ENCODE peak calls at places on chromosomes 1 and 21, in five cellular contexts. R, B, T, D and Q are unnamed samples.

GRCh38 chr1:96927125-96927524 is 205.5 kb downstream of the PTBP2 start:
- DNase-seq in B (no peak), R (peak; percentile 14), D (no peak), T (no peak), Q (no peak)

GRCh38 chr1:230087034-230087721 is 20.1 kb downstream of the GALNT2 start:
- DNase-seq in B (no peak), D (no peak), T (no peak), R (no peak), Q (no peak)

GRCh38 chr1:58548381-58548780 is 1.9 kb upstream of the OMA1 start:
- DNase-seq in B (no peak), T (no peak), D (no peak), R (no peak), Q (no peak)

GRCh38 chr1:234743866-234744581 is 134.0 kb upstream of the IRF2BP2 start:
- DNase-seq in T (peak; percentile 19), D (no peak), R (peak; percentile 90), B (no peak), Q (no peak)

GRCh38 chr1:150062113-150062512 is 5.5 kb upstream of the VPS45 start:
- DNase-seq in T (no peak), B (no peak), R (no peak), D (no peak), Q (no peak)

GRCh38 chr1:66559517-66559916 is 25.6 kb downstream of the SGIP1 start:
- DNase-seq in T (no peak), B (no peak), R (no peak), D (no peak), Q (no peak)

GRCh38 chr1:202010042-202011015 is at the start of gene ELF3:
- DNase-seq in D (no peak), R (peak; percentile 95), T (peak; percentile 90), B (no peak), Q (peak; percentile 100)

GRCh38 chr1:117110774-117111173 is 10.8 kb downstream of the TRIM45 start:
- DNase-seq in B (no peak), T (no peak), D (no peak), R (no peak), Q (no peak)

GRCh38 chr1:14871569-14871968 is 273.1 kb downstream of the KAZN start:
- DNase-seq in R (no peak), D (no peak), T (no peak), B (no peak), Q (no peak)

GRCh38 chr1:229433364-229434004 is 410 bp downstream of the ACTA1 start:
- DNase-seq in B (no peak), R (no peak), T (no peak), D (peak; percentile 59), Q (no peak)

GRCh38 chr1:26696191-26696644 is 403 bp downstream of the ARID1A start:
- DNase-seq in R (no peak), D (no peak), B (no peak), T (peak; percentile 76), Q (no peak)

GRCh38 chr1:58231204-58231603 is 315.3 kb downstream of the OMA1 start:
- DNase-seq in B (no peak), D (no peak), T (no peak), R (no peak), Q (no peak)

GRCh38 chr1:180920702-180921101 is 8.0 kb downstream of the KIAA1614 start:
- DNase-seq in D (no peak), R (no peak), T (no peak), B (no peak), Q (no peak)

GRCh38 chr1:103513720-103514119 is 11.8 kb upstream of the RNPC3 start:
- DNase-seq in D (no peak), R (no peak), T (no peak), B (no peak), Q (no peak)

GRCh38 chr1:160211010-160211790 is 6.0 kb downstream of the PEA15 start:
- DNase-seq in R (peak; percentile 67), B (no peak), D (no peak), T (no peak), Q (no peak)

GRCh38 chr1:109904105-109904817 is 6.4 kb upstream of the CSF1 start:
- DNase-seq in R (no peak), B (no peak), T (no peak), D (no peak), Q (no peak)

GRCh38 chr1:21764615-21765423 is 18.1 kb downstream of the USP48 start:
- DNase-seq in B (peak; percentile 91), R (peak; percentile 44), D (peak; percentile 67), T (no peak), Q (peak; percentile 69)

GRCh38 chr1:53733975-53734649 is 4.9 kb downstream of the GLIS1 start:
- DNase-seq in R (no peak), T (no peak), B (no peak), D (no peak), Q (no peak)

GRCh38 chr1:84442256-84442655 is 36.8 kb upstream of the RPF1 start:
- DNase-seq in D (no peak), B (no peak), R (peak; percentile 6), T (no peak), Q (peak; percentile 79)

GRCh38 chr1:93690921-93691789 is 9.5 kb upstream of the BCAR3 start:
- DNase-seq in B (no peak), T (no peak), R (peak; percentile 45), D (no peak), Q (peak; percentile 74)

GRCh38 chr1:23371987-23372386 is 2.4 kb upstream of the ZNF436 start:
- DNase-seq in D (no peak), T (no peak), B (no peak), R (peak; percentile 36), Q (no peak)

GRCh38 chr1:118360817-118361216 is 175.8 kb upstream of the SPAG17 start:
- DNase-seq in B (no peak), D (no peak), R (no peak), T (no peak), Q (no peak)

GRCh38 chr21:42377211-42377950 is 11.0 kb upstream of the TFF1 start:
- DNase-seq in D (no peak), B (no peak), R (no peak), T (peak; percentile 41), Q (no peak)

DNA sequence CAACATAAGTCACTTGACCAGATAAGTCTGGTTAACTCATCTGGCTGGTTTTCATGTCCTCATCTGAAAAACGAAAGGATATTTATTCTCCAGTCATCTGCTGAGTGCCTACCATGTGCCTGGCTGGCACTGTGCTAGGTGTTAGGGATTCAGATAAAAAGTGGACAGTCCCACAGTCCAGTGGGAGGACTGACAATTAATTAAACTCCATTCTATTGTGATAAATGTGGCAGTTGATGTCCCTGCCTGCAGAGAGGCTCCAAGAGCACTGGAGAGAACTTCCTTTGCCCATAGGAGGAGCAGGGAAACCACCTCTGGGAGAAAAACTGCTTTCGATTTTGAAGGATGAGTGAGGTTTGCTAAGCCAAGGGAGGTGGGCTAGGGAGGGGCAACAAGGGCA is 5.4 kb downstream of the NUAK2 start:
- DNase-seq in T (no peak), D (no peak), R (no peak), B (no peak), Q (peak; percentile 54)
- H3K4me1 ChIP-seq in T (peaks cover 74% of the 10 kb centered on the region), D (peaks cover 60% of the 10 kb centered on the region), R (peaks cover 84% of the 10 kb centered on the region), B (peaks cover 49% of the 10 kb centered on the region), Q (peaks cover 18% of the 10 kb centered on the region)

GRCh38 chr1:1906185-1907097 is 8.6 kb upstream of the CALML6 start:
- DNase-seq in R (peak; percentile 92), T (peak; percentile 91), D (peak; percentile 93), B (peak; percentile 89), Q (peak; percentile 84)

GRCh38 chr1:1907098-1907736 is 7.8 kb upstream of the CALML6 start:
- DNase-seq in T (peak; percentile 65), R (no peak), B (peak; percentile 26), D (peak; percentile 59), Q (no peak)

GRCh38 chr1:1910651-1911389 is 4.2 kb upstream of the CALML6 start:
- DNase-seq in D (peak; percentile 51), B (peak; percentile 16), R (no peak), T (no peak), Q (no peak)

GRCh38 chr1:1910033-1910465 is 5.0 kb upstream of the CALML6 start:
- DNase-seq in R (no peak), B (peak; percentile 16), T (no peak), D (no peak), Q (no peak)

DNA sequence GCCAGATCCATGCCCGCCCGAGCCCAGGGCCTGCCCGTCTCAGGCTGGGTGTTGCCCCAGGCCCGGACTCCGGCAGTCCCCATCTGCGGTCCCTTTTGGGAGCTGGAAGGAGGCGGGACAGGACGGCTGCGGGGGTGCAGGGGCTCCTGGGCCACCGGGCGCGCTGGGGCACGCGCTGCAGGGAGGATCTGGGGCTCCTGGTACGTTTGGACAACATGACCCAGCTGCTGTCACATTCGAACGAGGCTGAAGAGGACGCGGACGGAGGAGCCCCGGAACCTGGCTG is 6.6 kb upstream of the CALML6 start:
- DNase-seq in D (peak; percentile 70), B (peak; percentile 44), T (no peak), R (no peak), Q (peak; percentile 37)
- H3K4me3 ChIP-seq in D (peak overlapping the region; percentile 88), B (peak overlapping the region; percentile 76), T (peak overlapping the region; percentile 71), R (peak overlapping the region; percentile 77), Q (peak overlapping the region; percentile 81)

GRCh38 chr21:14528815-14529214 is 17.3 kb downstream of the SAMSN1 start:
- DNase-seq in B (no peak), T (no peak), R (no peak), D (no peak), Q (no peak)

GRCh38 chr21:14527690-14528652 is 18.1 kb downstream of the SAMSN1 start:
- DNase-seq in D (no peak), T (no peak), B (no peak), R (no peak), Q (no peak)

GRCh38 chr21:14530574-14530973 is 15.5 kb downstream of the SAMSN1 start:
- DNase-seq in D (no peak), R (no peak), T (no peak), B (no peak), Q (no peak)

GRCh38 chr21:14526199-14526598 is 19.9 kb downstream of the SAMSN1 start:
- DNase-seq in R (no peak), T (no peak), D (no peak), B (no peak), Q (no peak)

GRCh38 chr21:14526816-14527689 is 19.1 kb downstream of the SAMSN1 start:
- DNase-seq in B (no peak), T (no peak), R (no peak), D (no peak), Q (no peak)
- H3K27ac ChIP-seq in B (no peak overlapping the region), T (peak overlapping the region; percentile 14), R (no peak overlapping the region), D (no peak overlapping the region), Q (peak overlapping the region; percentile 77)

DNA sequence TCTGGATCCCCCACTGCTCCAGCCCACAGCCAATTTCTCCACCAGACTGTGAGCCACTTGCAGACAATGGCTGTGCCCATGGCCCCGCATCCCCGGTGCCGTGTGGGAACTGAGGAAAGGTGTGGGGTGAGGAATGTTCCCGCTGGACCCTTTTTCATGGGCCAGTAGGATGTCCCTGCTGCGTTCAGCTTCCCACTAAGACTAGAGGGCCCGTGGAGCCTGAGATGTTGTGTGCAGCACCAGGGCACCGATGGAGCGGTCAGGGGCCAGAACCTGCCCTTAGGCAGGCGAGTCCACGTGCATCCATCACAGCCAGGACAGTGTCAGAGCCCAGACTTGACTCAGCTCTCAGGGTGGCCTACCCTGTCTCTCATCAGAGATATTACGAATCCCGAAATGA is 105.7 kb upstream of the COL6A1 start:
- DNase-seq in T (peak; percentile 41), D (no peak), R (no peak), B (no peak), Q (no peak)
- H3K4me1 ChIP-seq in T (no peaks in the 10 kb centered on the region), D (no peaks in the 10 kb centered on the region), R (peaks cover 13% of the 10 kb centered on the region), B (no peaks in the 10 kb centered on the region), Q (no peaks in the 10 kb centered on the region)

GRCh38 chr1:156689960-156690672 is 12.9 kb upstream of the NES start:
- DNase-seq in R (peak; percentile 54), D (no peak), T (no peak), B (no peak), Q (no peak)
- H3K4me3 ChIP-seq in R (peak overlapping the region; percentile 44), D (peak overlapping the region; percentile 48), T (no peak overlapping the region), B (no peak overlapping the region), Q (no peak overlapping the region)